ENCODE peak calls at places on chromosomes 5 and 9, in four cellular contexts. R is testis, H is fibroblast of lung, A is kidney. J is an unnamed sample.

GRCh38 chr5:116032094-116032517 is at the start of gene ARL14EPL:
- DNase-seq in R (peak; percentile 38), H (peak; percentile 94), A (no peak), J (peak; percentile 80)

GRCh38 chr9:76438841-76439588 is 20.0 kb upstream of the GCNT1 start:
- DNase-seq in R (no peak), H (no peak), A (no peak), J (no peak)

GRCh38 chr5:15791859-15792258 is 291.9 kb downstream of the FBXL7 start:
- DNase-seq in R (no peak), H (peak; percentile 18), A (no peak), J (no peak)

GRCh38 chr9:136404801-136405136 is 4.8 kb upstream of the SNAPC4 start:
- DNase-seq in R (no peak), H (no peak), A (no peak), J (no peak)

GRCh38 chr9:123615381-123615780 is 259.4 kb downstream of the CRB2 start:
- DNase-seq in R (no peak), H (no peak), A (no peak), J (no peak)

GRCh38 chr9:35481347-35481975 is 8.4 kb upstream of the RUSC2 start:
- DNase-seq in R (peak; percentile 47), H (peak; percentile 75), A (no peak), J (no peak)

GRCh38 chr5:65774346-65774745 is 52.3 kb downstream of the NLN start:
- DNase-seq in R (no peak), H (peak; percentile 66), A (no peak), J (peak; percentile 10)

GRCh38 chr5:169895876-169896275 is 84.4 kb downstream of the INSYN2B start:
- DNase-seq in R (no peak), H (peak; percentile 73), A (peak; percentile 82), J (no peak)

GRCh38 chr9:68500457-68501158 is 40.1 kb downstream of the TMEM252 start:
- DNase-seq in R (no peak), H (peak; percentile 60), A (no peak), J (peak; percentile 0)

GRCh38 chr5:60613826-60614225 is 86.1 kb downstream of the DEPDC1B start:
- DNase-seq in R (no peak), H (no peak), A (no peak), J (no peak)

GRCh38 chr9:129400001-129400970 is 220.6 kb downstream of the C9orf50 start:
- DNase-seq in R (no peak), H (no peak), A (peak; percentile 76), J (no peak)

GRCh38 chr5:13508559-13508958 is 435.9 kb downstream of the DNAH5 start:
- DNase-seq in R (no peak), H (no peak), A (no peak), J (no peak)

GRCh38 chr9:89592963-89593775 is 11.6 kb upstream of the GADD45G start:
- DNase-seq in R (no peak), H (peak; percentile 43), A (no peak), J (peak; percentile 25)

GRCh38 chr5:173721259-173722232 is 105.1 kb upstream of the BOD1 start:
- DNase-seq in R (no peak), H (no peak), A (no peak), J (no peak)

GRCh38 chr9:69519470-69520240 is 152.5 kb downstream of the APBA1 start:
- DNase-seq in R (no peak), H (no peak), A (no peak), J (no peak)

GRCh38 chr9:112091805-112092204 is 83.3 kb downstream of the SUSD1 start:
- DNase-seq in R (peak; percentile 67), H (peak; percentile 33), A (no peak), J (no peak)

GRCh38 chr5:77772729-77773128 is 3.4 kb downstream of the TBCA start:
- DNase-seq in R (no peak), H (no peak), A (no peak), J (no peak)

GRCh38 chr9:78236511-78236950 is 656 bp downstream of the CEP78 start:
- DNase-seq in R (peak; percentile 23), H (peak; percentile 9), A (no peak), J (no peak)

GRCh38 chr5:160230686-160231527 is 1.6 kb downstream of the FABP6 start:
- DNase-seq in R (peak; percentile 43), H (peak; percentile 5), A (no peak), J (no peak)

GRCh38 chr9:71273613-71274012 is 152.2 kb upstream of the TRPM3 start:
- DNase-seq in R (no peak), H (no peak), A (no peak), J (no peak)

GRCh38 chr5:135533346-135533745 is 2.4 kb downstream of the NEUROG1 start:
- DNase-seq in R (no peak), H (no peak), A (no peak), J (no peak)

GRCh38 chr9:93684806-93685553 is 108.6 kb downstream of the PHF2 start:
- DNase-seq in R (peak; percentile 8), H (no peak), A (no peak), J (no peak)

GRCh38 chr5:148970876-148971275 is 92.0 kb downstream of the SH3TC2 start:
- DNase-seq in R (no peak), H (no peak), A (no peak), J (no peak)

GRCh38 chr5:138352071-138352721 is at the start of gene KDM3B:
- DNase-seq in R (peak; percentile 85), H (peak; percentile 84), A (peak; percentile 93), J (peak; percentile 50)

GRCh38 chr5:174735498-174736350 is 11.3 kb downstream of the MSX2 start:
- DNase-seq in R (peak; percentile 71), H (no peak), A (no peak), J (no peak)

GRCh38 chr5:53080271-53080670 is 29.3 kb downstream of the MOCS2 start:
- DNase-seq in R (no peak), H (no peak), A (no peak), J (no peak)

GRCh38 chr5:135185461-135186075 is 151.5 kb upstream of the PITX1 start:
- DNase-seq in R (no peak), H (peak; percentile 54), A (no peak), J (no peak)

GRCh38 chr5:64637144-64637543 is 53.2 kb upstream of the SHISAL2B start:
- DNase-seq in R (no peak), H (no peak), A (no peak), J (no peak)

GRCh38 chr9:124812401-124813016 is 35.6 kb downstream of the OLFML2A start:
- DNase-seq in R (no peak), H (peak; percentile 95), A (peak; percentile 68), J (peak; percentile 98)

GRCh38 chr9:71130521-71130920 is 9.1 kb upstream of the TRPM3 start:
- DNase-seq in R (no peak), H (no peak), A (no peak), J (no peak)

GRCh38 chr5:39192449-39193160 is 26.8 kb downstream of the FYB1 start:
- DNase-seq in R (no peak), H (no peak), A (no peak), J (no peak)

GRCh38 chr5:39194466-39195136 is 24.8 kb downstream of the FYB1 start:
- DNase-seq in R (no peak), H (peak; percentile 72), A (no peak), J (peak; percentile 67)

GRCh38 chr5:39193553-39194465 is 25.6 kb downstream of the FYB1 start:
- DNase-seq in R (no peak), H (no peak), A (no peak), J (no peak)

GRCh38 chr5:39197556-39197955 is 21.8 kb downstream of the FYB1 start:
- DNase-seq in R (no peak), H (no peak), A (no peak), J (no peak)

GRCh38 chr5:39195198-39195826 is 24.1 kb downstream of the FYB1 start:
- DNase-seq in R (no peak), H (no peak), A (no peak), J (no peak)
- H3K4me3 ChIP-seq in R (no peak overlapping the region), H (no peak overlapping the region), A (no peak overlapping the region), J (no peak overlapping the region)

GRCh38 chr5:57621624-57622023 is 139.0 kb upstream of the ACTBL2 start:
- DNase-seq in R (no peak), H (no peak), A (no peak), J (no peak)
- H3K4me3 ChIP-seq in R (no peak overlapping the region), H (no peak overlapping the region), A (no peak overlapping the region), J (no peak overlapping the region)

GRCh38 chr5:40678021-40678939 is 1.4 kb upstream of the PTGER4 start:
- DNase-seq in R (no peak), H (peak; percentile 37), A (no peak), J (no peak)

GRCh38 chr5:40679071-40679997 is at the start of gene PTGER4:
- DNase-seq in R (peak; percentile 92), H (peak; percentile 90), A (peak; percentile 98), J (peak; percentile 78)

GRCh38 chr5:40675396-40676133 is 4.2 kb upstream of the PTGER4 start:
- DNase-seq in R (no peak), H (no peak), A (no peak), J (no peak)

GRCh38 chr5:40676643-40677333 is 2.9 kb upstream of the PTGER4 start:
- DNase-seq in R (no peak), H (peak; percentile 82), A (no peak), J (peak; percentile 69)

GRCh38 chr5:40677456-40677855 is 2.3 kb upstream of the PTGER4 start:
- DNase-seq in R (no peak), H (peak; percentile 37), A (no peak), J (no peak)
- H3K4me3 ChIP-seq in R (no peak overlapping the region), H (peak overlapping the region; percentile 83), A (no peak overlapping the region), J (no peak overlapping the region)

DNA sequence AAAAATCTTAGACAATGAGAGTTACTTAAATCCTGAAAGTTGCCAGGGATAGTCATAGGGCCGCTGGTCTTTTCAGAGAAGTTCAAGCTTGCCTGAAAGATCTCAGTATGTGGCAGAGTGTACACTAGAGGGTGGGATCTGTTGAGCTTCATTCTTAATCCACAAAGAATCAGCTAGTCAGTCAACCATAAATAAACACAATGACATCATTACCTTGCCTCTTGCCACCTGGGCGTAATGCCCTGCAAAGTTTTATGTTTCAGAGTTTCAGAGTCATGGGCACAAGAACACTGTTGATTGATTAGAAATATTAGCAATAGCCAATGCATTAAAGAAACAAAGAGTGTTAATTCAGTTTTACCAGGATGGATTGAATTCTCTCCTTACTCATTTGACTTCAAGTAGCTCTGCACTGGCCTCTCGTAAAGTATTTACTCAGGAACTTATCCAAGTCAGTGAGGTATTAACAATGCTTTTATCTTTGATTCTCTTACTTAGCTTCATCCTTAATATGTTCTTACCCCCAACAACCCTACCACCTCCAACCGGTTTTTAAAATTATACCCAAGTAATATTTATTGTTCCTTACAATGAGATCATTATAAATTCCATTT is 14.3 kb upstream of the ANXA1 start:
- DNase-seq in R (no peak), H (no peak), A (no peak), J (no peak)
- H3K4me3 ChIP-seq in R (no peak overlapping the region), H (no peak overlapping the region), A (no peak overlapping the region), J (no peak overlapping the region)

DNA sequence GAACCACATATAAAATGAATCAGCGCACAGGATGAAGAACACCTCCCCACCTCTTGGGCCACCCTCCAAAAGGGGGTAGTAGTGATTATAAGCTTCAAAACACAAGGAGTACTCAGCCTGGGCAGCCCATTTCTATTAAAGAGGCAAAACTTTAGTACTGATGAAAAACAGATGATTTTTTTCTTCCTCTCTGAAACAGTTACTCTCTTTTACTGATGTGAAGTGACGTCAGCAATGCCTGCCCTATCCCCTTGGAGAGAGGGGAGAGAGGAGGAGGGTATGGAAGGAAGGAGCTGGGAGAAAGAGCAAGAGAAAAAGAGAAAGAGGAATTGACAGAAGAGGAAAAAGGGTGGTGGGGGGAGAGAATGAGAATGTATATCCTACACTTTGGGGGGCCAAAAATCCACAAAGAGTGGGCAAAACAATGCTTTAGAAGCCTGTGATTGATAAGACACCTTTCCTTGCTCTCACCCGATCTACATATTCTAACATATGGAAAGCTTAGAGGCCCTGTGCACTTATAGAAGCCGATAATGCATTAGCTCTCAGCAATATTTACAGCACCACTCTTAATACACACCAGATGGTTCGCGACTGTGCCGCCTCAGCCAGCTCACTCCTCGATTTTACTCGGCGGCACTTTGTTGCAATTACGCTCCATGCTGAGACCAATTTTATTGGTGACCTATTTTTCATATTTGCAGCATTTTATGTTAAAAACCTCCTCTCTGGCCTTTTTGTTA is 18.6 kb downstream of the NR2F1 start:
- DNase-seq in R (no peak), H (peak; percentile 94), A (no peak), J (no peak)
- H3K4me3 ChIP-seq in R (no peak overlapping the region), H (peak overlapping the region; percentile 61), A (peak overlapping the region; percentile 51), J (no peak overlapping the region)

J was measured in skeletal muscle cell.